ENCODE peak calls at places on chromosomes 12 and 14, in five cellular contexts. N, Y, S, T and C are unnamed samples. For H3K4me1, the result is how much of the 10 kb centered on the place peaks cover.

GRCh38 chr12:59268295-59268809 is 327.5 kb upstream of the SLC16A7 start:
- DNase-seq in Y (no peak), N (peak), S (no peak), T (no peak), C (no peak)

GRCh38 chr12:106914796-106915634 is 40.7 kb upstream of the TMEM263 start:
- DNase-seq in Y (no peak), N (no peak), T (no peak), S (no peak), C (no peak)

GRCh38 chr12:124909831-124910560 is 4.5 kb downstream of the UBC start:
- DNase-seq in T (no peak), N (no peak), S (no peak), Y (no peak), C (no peak)

GRCh38 chr12:87848248-87848868 is 180.8 kb downstream of the C12orf50 start:
- DNase-seq in Y (no peak), N (peak), S (no peak), T (peak), C (no peak)

GRCh38 chr12:106227641-106228319 is 20.0 kb downstream of the CKAP4 start:
- DNase-seq in T (peak), N (no peak), Y (peak), S (no peak), C (peak)

GRCh38 chr12:107864235-107864634 is 89.7 kb downstream of the ASCL4 start:
- DNase-seq in Y (no peak), T (no peak), S (no peak), N (peak), C (no peak)

GRCh38 chr14:34883954-34884353 is 8.8 kb upstream of the BAZ1A start:
- DNase-seq in T (no peak), Y (no peak), N (no peak), S (no peak), C (no peak)

GRCh38 chr14:63988579-63988978 is 135.8 kb downstream of the SYNE2 start:
- DNase-seq in N (no peak), T (no peak), S (no peak), Y (no peak), C (no peak)

GRCh38 chr12:53729659-53730058 is 2.4 kb upstream of the CALCOCO1 start:
- DNase-seq in S (no peak), N (no peak), Y (no peak), T (no peak), C (no peak)

GRCh38 chr12:111038075-111038474 is 117.7 kb upstream of the MYL2 start:
- DNase-seq in Y (no peak), T (no peak), N (no peak), S (no peak), C (no peak)
- H3K27ac ChIP-seq in Y (no peak), T (no peak), N (no peak), S (no peak), C (no peak)

GRCh38 chr12:74322792-74323191 is 214.8 kb upstream of the ATXN7L3B start:
- DNase-seq in Y (no peak), T (no peak), S (no peak), N (no peak), C (no peak)
- H3K4me1 ChIP-seq in Y (under half), T (under half), S (under half), N (under half), C (under half)

GRCh38 chr14:23182372-23183014 is 967 bp downstream of the SLC7A8 start:
- DNase-seq in Y (peak), N (peak), S (peak), T (no peak), C (peak)
- H3K27ac ChIP-seq in Y (peak), N (no peak), S (no peak), T (no peak), C (peak)

DNA sequence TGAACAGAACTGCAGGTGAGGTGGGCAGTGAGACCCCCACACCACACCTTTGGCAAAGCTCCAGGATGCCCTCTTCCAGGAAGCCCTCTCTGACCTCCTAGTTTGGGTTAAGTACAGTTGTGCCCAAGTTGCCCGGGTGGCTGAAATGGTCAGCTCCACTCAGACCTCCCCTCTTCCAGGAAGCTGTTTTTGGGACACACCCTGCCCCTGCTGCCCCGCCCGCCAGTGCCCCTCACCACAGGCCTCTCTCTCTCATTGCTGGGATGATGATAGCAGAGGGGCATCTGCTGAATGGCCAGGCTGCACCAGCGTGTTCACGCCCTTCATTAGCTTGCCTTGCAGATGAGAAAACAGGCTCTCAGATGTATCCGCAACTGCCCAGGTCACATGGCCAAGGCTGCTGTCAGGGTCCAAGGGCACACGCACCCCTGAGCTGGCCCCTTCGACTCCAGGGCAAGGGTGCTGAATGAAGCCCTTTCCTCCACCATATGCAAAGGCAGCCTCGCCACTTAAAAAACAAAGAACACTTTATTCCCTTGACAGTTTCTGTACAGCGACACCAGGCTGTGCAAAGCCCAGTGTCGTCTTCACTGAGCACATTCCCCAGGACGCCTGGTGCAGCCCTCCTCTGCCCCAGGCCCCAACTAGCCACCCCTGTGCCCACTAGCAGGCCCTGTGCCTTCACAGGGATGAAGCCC is 15.5 kb downstream of the SLC25A29 start:
- DNase-seq in Y (no peak), T (no peak), N (no peak), S (no peak), C (no peak)
- H3K4me1 ChIP-seq in Y (under half), T (under half), N (under half), S (under half), C (under half)